ENCODE peak calls at places on chromosomes 11 and 22, in nine cellular contexts. C, X, A, W, I, J, Q, U and H are unnamed samples.

GRCh38 chr22:42475122-42475521 is 42.9 kb upstream of the NFAM1 start:
- DNase-seq in Q (no peak), J (no peak), W (no peak), U (no peak), X (no peak), C (no peak), I (no peak), A (no peak), H (no peak)

GRCh38 chr22:39458443-39459083 is 1.8 kb downstream of the MGAT3 start:
- DNase-seq in C (no peak), I (no peak), Q (no peak), U (no peak), J (no peak), X (no peak), A (no peak), W (no peak), H (no peak)

GRCh38 chr11:113862430-113862829 is 12.9 kb downstream of the USP28 start:
- DNase-seq in I (no peak), X (no peak), Q (no peak), W (no peak), C (no peak), J (no peak), U (no peak), A (no peak), H (no peak)

GRCh38 chr11:121578216-121579063 is 125.7 kb upstream of the SORL1-AS1 start:
- DNase-seq in I (no peak), J (no peak), Q (no peak), W (peak), C (no peak), X (no peak), U (no peak), A (no peak), H (no peak)

GRCh38 chr11:90288207-90288821 is 65.5 kb upstream of the CHORDC1 start:
- DNase-seq in A (no peak), I (no peak), U (no peak), J (no peak), C (peak), W (peak), Q (no peak), X (no peak), H (no peak)

GRCh38 chr11:12694182-12694531 is 19.9 kb downstream of the TEAD1 start:
- DNase-seq in X (no peak), C (no peak), U (no peak), Q (no peak), J (no peak), W (peak), A (no peak), I (no peak), H (no peak)

GRCh38 chr11:26620282-26621045 is 48.4 kb upstream of the MUC15 start:
- DNase-seq in Q (no peak), W (no peak), C (no peak), I (no peak), X (no peak), U (no peak), A (no peak), J (no peak), H (no peak)

GRCh38 chr11:72625746-72626636 is 48.2 kb downstream of the PDE2A start:
- DNase-seq in A (no peak), I (peak), W (no peak), Q (no peak), J (no peak), U (no peak), X (no peak), C (no peak), H (no peak)

GRCh38 chr22:49999063-49999900 is 13.3 kb downstream of the IL17REL start:
- DNase-seq in U (peak), X (no peak), I (no peak), A (no peak), W (no peak), C (no peak), J (no peak), Q (peak), H (no peak)

GRCh38 chr11:62708423-62709261 is 1.2 kb downstream of the GNG3 start:
- DNase-seq in I (no peak), X (no peak), A (no peak), C (peak), J (no peak), Q (peak), U (peak), W (no peak), H (no peak)